ENCODE peak calls at places on chromosome 13, in eight cellular contexts. Q, K, B, R, I, C, Z and V are unnamed samples.

GRCh38 chr13:43783820-43784219 is 3.0 kb downstream of the ENOX1 start:
- DNase-seq in K (no peak), I (no peak), R (no peak), Z (no peak), Q (no peak), C (peak), B (peak), V (no peak)

GRCh38 chr13:110425444-110425780 is 118.3 kb downstream of the COL4A2 start:
- DNase-seq in B (no peak), I (no peak), Z (no peak), Q (no peak), R (no peak), C (no peak), K (no peak), V (no peak)

GRCh38 chr13:81012031-81012430 is 671.1 kb upstream of the SPRY2 start:
- DNase-seq in B (no peak), R (no peak), Z (no peak), Q (no peak), K (no peak), C (no peak), I (no peak), V (no peak)

GRCh38 chr13:90551253-90551652 is 796.2 kb upstream of the MIR17HG start:
- DNase-seq in Q (no peak), Z (no peak), I (no peak), K (no peak), C (no peak), R (no peak), B (no peak), V (no peak)

GRCh38 chr13:30763786-30764440 is 28.6 kb downstream of the ALOX5AP start:
- DNase-seq in R (no peak), Q (no peak), I (no peak), K (no peak), Z (no peak), C (no peak), B (no peak), V (no peak)

GRCh38 chr13:39417131-39417530 is 185.9 kb downstream of the LHFPL6 start:
- DNase-seq in I (no peak), K (no peak), C (peak), B (no peak), R (no peak), Z (no peak), Q (no peak), V (no peak)

GRCh38 chr13:76225815-76226489 is 589.8 kb downstream of the LMO7 start:
- DNase-seq in I (no peak), Q (no peak), K (no peak), C (no peak), Z (no peak), B (no peak), R (peak), V (no peak)

GRCh38 chr13:113623491-113624234 is 34.3 kb downstream of the ATP4B start:
- DNase-seq in R (peak), C (no peak), I (no peak), Z (peak), B (no peak), K (no peak), Q (no peak), V (no peak)

GRCh38 chr13:97205465-97205864 is 16.7 kb upstream of the MBNL2 start:
- DNase-seq in K (no peak), R (no peak), C (no peak), I (no peak), Z (no peak), B (no peak), Q (no peak), V (no peak)

GRCh38 chr13:110067355-110068175 is 239.4 kb downstream of the COL4A1 start:
- DNase-seq in B (no peak), I (no peak), Z (no peak), C (no peak), K (no peak), Q (no peak), R (no peak), V (no peak)

GRCh38 chr13:70613295-70613694 is 505.0 kb upstream of the KLHL1 start:
- DNase-seq in Q (no peak), K (no peak), B (no peak), R (no peak), Z (no peak), C (peak), I (no peak), V (no peak)

GRCh38 chr13:35860661-35861060 is 270.5 kb downstream of the DCLK1 start:
- DNase-seq in Z (no peak), R (no peak), C (no peak), I (no peak), B (no peak), Q (no peak), K (no peak), V (no peak)

GRCh38 chr13:40026174-40026585 is 370.7 kb downstream of the COG6 start:
- DNase-seq in B (no peak), I (no peak), Q (no peak), K (no peak), C (no peak), R (no peak), Z (no peak), V (no peak)

GRCh38 chr13:109698779-109699178 is 87.6 kb downstream of the IRS2 start:
- DNase-seq in C (no peak), Z (no peak), I (no peak), K (no peak), B (no peak), R (no peak), Q (no peak), V (no peak)

GRCh38 chr13:80903911-80904310 is 563.0 kb upstream of the SPRY2 start:
- DNase-seq in B (no peak), K (no peak), I (no peak), C (no peak), Q (no peak), Z (no peak), R (no peak), V (no peak)

GRCh38 chr13:106533940-106534843 is 1.3 kb downstream of the EFNB2 start:
- DNase-seq in R (peak), K (peak), I (no peak), Q (peak), Z (peak), C (peak), B (no peak), V (peak)

GRCh38 chr13:95650691-95651090 is 6.2 kb upstream of the DZIP1 start:
- DNase-seq in Z (no peak), B (no peak), Q (no peak), I (no peak), R (no peak), K (no peak), C (no peak), V (no peak)

GRCh38 chr13:111512707-111513106 is 192.3 kb downstream of the TEX29 start:
- DNase-seq in K (no peak), C (no peak), B (no peak), I (no peak), Q (no peak), R (no peak), Z (no peak), V (no peak)

GRCh38 chr13:28120317-28120716 is 18.0 kb upstream of the PAN3 start:
- DNase-seq in B (no peak), Z (no peak), I (no peak), C (no peak), K (no peak), Q (no peak), R (no peak), V (no peak)

GRCh38 chr13:25292301-25292700 is 5.0 kb upstream of the MTMR6 start:
- DNase-seq in B (no peak), C (peak), R (no peak), Z (no peak), I (no peak), Q (no peak), K (no peak), V (no peak)

GRCh38 chr13:75255653-75256052 is 226.3 kb downstream of the TBC1D4 start:
- DNase-seq in I (no peak), Q (no peak), R (no peak), Z (no peak), B (no peak), K (no peak), C (no peak), V (no peak)

GRCh38 chr13:69363360-69363759 is 744.3 kb upstream of the ATXN8OS start:
- DNase-seq in Z (no peak), B (no peak), C (no peak), K (no peak), I (no peak), Q (no peak), R (no peak), V (no peak)

GRCh38 chr13:112877496-112877895 is 91.5 kb upstream of the MCF2L start:
- DNase-seq in I (no peak), K (no peak), Q (no peak), R (peak), B (no peak), Z (peak), C (no peak), V (no peak)

GRCh38 chr13:43245374-43245964 is 222.1 kb downstream of the DNAJC15 start:
- DNase-seq in I (no peak), Z (no peak), K (no peak), R (no peak), B (no peak), Q (no peak), C (no peak), V (no peak)

GRCh38 chr13:20128459-20128927 is 32.4 kb downstream of the GJA3 start:
- DNase-seq in Z (no peak), Q (no peak), K (peak), R (peak), B (no peak), C (peak), I (no peak), V (peak)

GRCh38 chr13:21429217-21429616 is 29.9 kb downstream of the ZDHHC20 start:
- DNase-seq in B (no peak), Q (no peak), Z (no peak), C (no peak), R (no peak), K (no peak), I (no peak), V (no peak)
- TF ChIP-seq EP300 in B (no peak), Q (no peak), Z (no peak), C (no peak), R (no peak), K (no peak), I (no peak), V (no peak)

DNA sequence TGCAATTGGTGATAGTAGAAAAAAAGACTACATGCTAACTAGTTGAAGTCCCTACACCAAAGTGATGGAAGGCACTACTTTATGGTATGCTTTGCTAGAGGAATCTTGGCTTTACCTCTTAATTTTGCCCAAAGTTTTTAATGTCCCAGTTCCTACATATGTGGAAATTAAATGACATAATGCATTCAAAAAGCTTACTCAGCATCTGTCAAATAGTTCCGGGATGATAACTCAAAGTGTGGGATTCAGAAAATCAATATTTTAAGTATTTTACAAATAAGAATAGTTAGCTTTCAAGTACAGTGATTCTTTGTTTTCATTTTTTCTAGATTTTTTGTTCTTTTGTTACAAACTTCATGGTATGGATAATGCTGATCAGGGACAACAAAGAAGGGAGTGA is 211.6 kb downstream of the PCDH20 start:
- DNase-seq in R (no peak), Z (no peak), Q (no peak), I (no peak), K (no peak), C (no peak), B (no peak), V (no peak)
- TF ChIP-seq EP300 in R (no peak), Z (no peak), Q (no peak), I (no peak), K (no peak), C (no peak), B (no peak), V (no peak)

GRCh38 chr13:42001580-42001979 is 40.7 kb upstream of the VWA8 start:
- DNase-seq in C (no peak), Q (peak), R (no peak), I (no peak), B (no peak), Z (no peak), K (no peak), V (no peak)
- TF ChIP-seq EP300 in C (no peak), Q (no peak), R (no peak), I (no peak), B (no peak), Z (no peak), K (no peak), V (no peak)

GRCh38 chr13:59413121-59413520 is 750.6 kb downstream of the DIAPH3 start:
- DNase-seq in I (no peak), R (no peak), Z (no peak), K (no peak), C (no peak), Q (no peak), B (no peak), V (no peak)

GRCh38 chr13:59409651-59410200 is 754.0 kb downstream of the DIAPH3 start:
- DNase-seq in K (no peak), C (no peak), Z (no peak), Q (no peak), I (no peak), B (no peak), R (no peak), V (no peak)

GRCh38 chr13:59408738-59409137 is 755.0 kb downstream of the DIAPH3 start:
- DNase-seq in Z (no peak), B (no peak), R (no peak), Q (no peak), K (no peak), I (no peak), C (no peak), V (peak)

GRCh38 chr13:59409211-59409610 is 754.5 kb downstream of the DIAPH3 start:
- DNase-seq in B (no peak), K (peak), R (peak), Q (peak), C (no peak), Z (no peak), I (no peak), V (peak)
- TF ChIP-seq EP300 in B (no peak), K (no peak), R (no peak), Q (no peak), C (no peak), Z (no peak), I (no peak), V (no peak)

DNA sequence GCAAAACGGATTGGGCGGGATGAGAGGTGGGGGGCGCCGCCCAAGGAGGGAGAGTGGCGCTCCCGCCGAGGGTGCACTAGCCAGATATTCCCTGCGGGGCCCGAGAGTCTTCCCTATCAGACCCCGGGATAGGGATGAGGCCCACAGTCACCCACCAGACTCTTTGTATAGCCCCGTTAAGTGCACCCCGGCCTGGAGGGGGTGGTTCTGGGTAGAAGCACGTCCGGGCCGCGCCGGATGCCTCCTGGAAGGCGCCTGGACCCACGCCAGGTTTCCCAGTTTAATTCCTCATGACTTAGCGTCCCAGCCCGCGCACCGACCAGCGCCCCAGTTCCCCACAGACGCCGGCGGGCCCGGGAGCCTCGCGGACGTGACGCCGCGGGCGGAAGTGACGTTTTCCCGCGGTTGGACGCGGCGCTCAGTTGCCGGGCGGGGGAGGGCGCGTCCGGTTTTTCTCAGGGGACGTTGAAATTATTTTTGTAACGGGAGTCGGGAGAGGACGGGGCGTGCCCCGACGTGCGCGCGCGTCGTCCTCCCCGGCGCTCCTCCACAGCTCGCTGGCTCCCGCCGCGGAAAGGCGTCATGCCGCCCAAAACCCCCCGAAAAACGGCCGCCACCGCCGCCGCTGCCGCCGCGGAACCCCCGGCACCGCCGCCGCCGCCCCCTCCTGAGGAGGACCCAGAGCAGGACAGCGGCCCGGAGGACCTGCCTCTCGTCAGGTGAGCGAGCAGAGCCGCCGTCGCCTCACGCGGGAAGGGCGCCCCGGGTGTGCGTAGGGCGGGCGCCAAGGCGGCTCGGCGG is at the start of gene RB1:
- DNase-seq in R (peak), Q (peak), C (peak), K (peak), I (peak), B (peak), Z (peak), V (peak)
- TF ChIP-seq EP300 in R (no peak), Q (peak), C (no peak), K (peak), I (peak), B (no peak), Z (no peak), V (no peak)

GRCh38 chr13:56861472-56861871 is 279.2 kb upstream of the PRR20A start:
- DNase-seq in Z (no peak), Q (no peak), B (no peak), I (no peak), C (no peak), K (no peak), R (no peak), V (no peak)
- TF ChIP-seq EP300 in Z (no peak), Q (no peak), B (no peak), I (no peak), C (no peak), K (no peak), R (no peak), V (no peak)

GRCh38 chr13:46079770-46080169 is 25.1 kb downstream of the CPB2 start:
- DNase-seq in R (no peak), I (no peak), K (no peak), Q (no peak), C (no peak), B (no peak), Z (no peak), V (no peak)
- TF ChIP-seq EP300 in R (no peak), I (no peak), K (no peak), Q (no peak), C (no peak), B (no peak), Z (no peak), V (no peak)

GRCh38 chr13:31803327-31803726 is 64.0 kb downstream of the RXFP2 start:
- DNase-seq in Z (no peak), K (no peak), C (no peak), B (no peak), R (no peak), Q (no peak), I (no peak), V (no peak)

GRCh38 chr13:31807090-31807541 is 67.8 kb downstream of the RXFP2 start:
- DNase-seq in K (no peak), R (no peak), I (no peak), B (no peak), C (no peak), Z (no peak), Q (no peak), V (no peak)
- TF ChIP-seq EP300 in K (no peak), R (no peak), I (no peak), B (no peak), C (no peak), Z (no peak), Q (no peak), V (no peak)

GRCh38 chr13:34591801-34592454 is 350.1 kb upstream of the NBEA start:
- DNase-seq in B (no peak), K (no peak), I (no peak), C (no peak), Z (peak), R (no peak), Q (peak), V (no peak)
- TF ChIP-seq EP300 in B (no peak), K (no peak), I (no peak), C (no peak), Z (no peak), R (no peak), Q (no peak), V (no peak)